ENCODE peak calls at places on chromosomes 2 and 18, in five cellular contexts. O is stimulated activated CD4-positive, alpha-beta T cell treated with anti-CD3 and anti-CD28 coated beads, Interleukin-12 subunit alpha, Interleukin-12 subunit beta, amount 100 ng/mL, for 24 hours; Q is activated CD8-positive, alpha-beta memory T cell treated with anti-CD3 and anti-CD28 coated beads, Interleukin-2, amount 50 U/mL, for 48 hours; J is ELR; U is NCI-H1105 treated with DMSO at 0.1 percent for 48 hours. K is an unnamed sample.

GRCh38 chr2:236576053-236576452 is 6.4 kb downstream of the ACKR3 start:
- DNase-seq in J (no peak), U (no peak), Q (no peak), O (no peak), K (no peak)

GRCh38 chr18:51417643-51418483 is 220.4 kb upstream of the MEX3C start:
- DNase-seq in O (no peak), J (no peak), U (no peak), Q (no peak), K (no peak)

GRCh38 chr2:201880620-201881381 is 74.5 kb downstream of the CDK15 start:
- DNase-seq in U (no peak), Q (no peak), J (peak), O (no peak), K (no peak)

GRCh38 chr2:102488063-102488462 is 15.0 kb downstream of the SLC9A4 start:
- DNase-seq in O (no peak), Q (no peak), J (peak), U (no peak), K (peak)

GRCh38 chr2:33672389-33672788 is 73.3 kb upstream of the FAM98A start:
- DNase-seq in U (no peak), O (no peak), Q (no peak), J (no peak), K (no peak)

GRCh38 chr2:204260162-204260877 is 285.0 kb upstream of the PARD3B start:
- DNase-seq in O (no peak), U (peak), J (peak), Q (peak), K (peak)

GRCh38 chr2:20065885-20066602 is 14.6 kb upstream of the LAPTM4A start:
- DNase-seq in J (peak), Q (peak), O (no peak), U (peak), K (peak)

GRCh38 chr18:22694954-22695353 is 238.2 kb upstream of the RBBP8 start:
- DNase-seq in U (no peak), O (no peak), J (peak), Q (no peak), K (peak)

GRCh38 chr2:189492451-189492850 is 51.2 kb downstream of the WDR75 start:
- DNase-seq in Q (no peak), U (no peak), J (peak), O (no peak), K (no peak)

GRCh38 chr2:200089040-200089755 is 133.8 kb downstream of the MAIP1 start:
- DNase-seq in J (no peak), Q (no peak), O (no peak), U (no peak), K (no peak)

GRCh38 chr2:205700331-205701132 is 18.2 kb downstream of the NRP2 start:
- DNase-seq in U (no peak), Q (no peak), J (peak), O (no peak), K (no peak)

GRCh38 chr18:32469190-32469611 is 1.5 kb downstream of the GAREM1 start:
- DNase-seq in Q (no peak), U (peak), O (no peak), J (peak), K (peak)

GRCh38 chr18:67549946-67550345 is 33.4 kb upstream of the DSEL start:
- DNase-seq in J (no peak), U (peak), O (no peak), Q (no peak), K (no peak)

GRCh38 chr2:195945056-195945455 is 123.6 kb downstream of the DNAH7 start:
- DNase-seq in J (no peak), O (no peak), U (no peak), Q (no peak), K (no peak)